ENCODE peak calls at places on chromosomes 2 and 18, in eight cellular contexts. Y is sigmoid colon, L is vagina, H is H1, U is transverse colon, N is HepG2, E is spleen, Q is stomach. D is an unnamed sample.

GRCh38 chr18:73235491-73235890 is 367.7 kb upstream of the NETO1 start:
- DNase-seq in L (no peak), E (no peak), Q (no peak), H (no peak), N (peak; percentile 2), Y (no peak), U (no peak), D (no peak)

GRCh38 chr18:59328683-59329082 is 10.2 kb upstream of the CPLX4 start:
- DNase-seq in U (no peak), E (no peak), L (no peak), H (no peak), Q (no peak), N (no peak), Y (no peak), D (no peak)

GRCh38 chr2:24048662-24049484 is 668 bp upstream of the FKBP1B start:
- DNase-seq in H (no peak), E (no peak), U (no peak), N (no peak), Y (no peak), Q (no peak), L (no peak), D (no peak)

GRCh38 chr2:236167297-236168109 is 683 bp downstream of the GBX2 start:
- DNase-seq in H (peak; percentile 73), Y (no peak), L (no peak), U (no peak), N (no peak), Q (no peak), E (peak; percentile 71), D (no peak)

GRCh38 chr2:55168221-55169154 is 63.6 kb downstream of the CLHC1 start:
- DNase-seq in N (peak; percentile 70), L (no peak), E (no peak), Y (peak; percentile 85), Q (peak; percentile 56), H (no peak), U (peak; percentile 54), D (peak; percentile 58)

GRCh38 chr2:104938226-104938941 is 84.5 kb downstream of the POU3F3 start:
- DNase-seq in H (no peak), L (no peak), E (no peak), Q (no peak), Y (no peak), U (no peak), N (no peak), D (no peak)

GRCh38 chr2:43009448-43009847 is 217.0 kb downstream of the ZFP36L2 start:
- DNase-seq in Y (no peak), L (no peak), Q (no peak), E (peak; percentile 1), U (no peak), N (no peak), H (no peak), D (no peak)

GRCh38 chr2:105327690-105328089 is 1.8 kb downstream of the TGFBRAP1 start:
- DNase-seq in U (no peak), H (no peak), L (no peak), Q (no peak), N (no peak), Y (no peak), E (no peak), D (no peak)

GRCh38 chr2:74849228-74849892 is 15.4 kb downstream of the HK2 start:
- DNase-seq in U (peak; percentile 64), E (peak; percentile 91), L (no peak), Q (peak; percentile 75), H (no peak), Y (no peak), N (no peak), D (peak; percentile 44)

GRCh38 chr18:21991081-21991534 is 178.3 kb upstream of the GATA6 start:
- DNase-seq in U (no peak), Y (no peak), Q (no peak), E (no peak), N (peak; percentile 81), H (no peak), L (no peak), D (no peak)

GRCh38 chr2:236918513-236918912 is 167.2 kb upstream of the COPS8 start:
- DNase-seq in U (no peak), H (no peak), Q (no peak), Y (no peak), N (no peak), E (no peak), L (no peak), D (no peak)

GRCh38 chr2:100619951-100620350 is 57.2 kb downstream of the PDCL3 start:
- DNase-seq in H (no peak), Q (no peak), U (no peak), Y (no peak), L (peak; percentile 34), E (peak; percentile 19), N (no peak), D (no peak)
- TF ChIP-seq POLR2AphosphoS5 in H (no peak), Q (no peak), U (no peak), Y (no peak), L (no peak), E (no peak), N (no peak), D (no peak)

GRCh38 chr2:69436594-69436936 is 670 bp downstream of the NFU1 start:
- DNase-seq in L (no peak), N (no peak), Y (no peak), Q (no peak), U (no peak), H (no peak), E (no peak), D (peak; percentile 8)

GRCh38 chr2:69434753-69435152 is 2.5 kb downstream of the NFU1 start:
- DNase-seq in N (no peak), H (no peak), E (no peak), L (no peak), Y (no peak), Q (no peak), U (no peak), D (no peak)

GRCh38 chr2:69437751-69438154 is 518 bp upstream of the NFU1 start:
- DNase-seq in N (no peak), L (no peak), U (peak; percentile 42), H (no peak), Q (peak; percentile 36), E (no peak), Y (peak; percentile 79), D (peak; percentile 60)

GRCh38 chr2:69438580-69438979 is 1.3 kb upstream of the NFU1 start:
- DNase-seq in N (no peak), Q (no peak), U (no peak), Y (no peak), E (no peak), L (no peak), H (no peak), D (no peak)

DNA sequence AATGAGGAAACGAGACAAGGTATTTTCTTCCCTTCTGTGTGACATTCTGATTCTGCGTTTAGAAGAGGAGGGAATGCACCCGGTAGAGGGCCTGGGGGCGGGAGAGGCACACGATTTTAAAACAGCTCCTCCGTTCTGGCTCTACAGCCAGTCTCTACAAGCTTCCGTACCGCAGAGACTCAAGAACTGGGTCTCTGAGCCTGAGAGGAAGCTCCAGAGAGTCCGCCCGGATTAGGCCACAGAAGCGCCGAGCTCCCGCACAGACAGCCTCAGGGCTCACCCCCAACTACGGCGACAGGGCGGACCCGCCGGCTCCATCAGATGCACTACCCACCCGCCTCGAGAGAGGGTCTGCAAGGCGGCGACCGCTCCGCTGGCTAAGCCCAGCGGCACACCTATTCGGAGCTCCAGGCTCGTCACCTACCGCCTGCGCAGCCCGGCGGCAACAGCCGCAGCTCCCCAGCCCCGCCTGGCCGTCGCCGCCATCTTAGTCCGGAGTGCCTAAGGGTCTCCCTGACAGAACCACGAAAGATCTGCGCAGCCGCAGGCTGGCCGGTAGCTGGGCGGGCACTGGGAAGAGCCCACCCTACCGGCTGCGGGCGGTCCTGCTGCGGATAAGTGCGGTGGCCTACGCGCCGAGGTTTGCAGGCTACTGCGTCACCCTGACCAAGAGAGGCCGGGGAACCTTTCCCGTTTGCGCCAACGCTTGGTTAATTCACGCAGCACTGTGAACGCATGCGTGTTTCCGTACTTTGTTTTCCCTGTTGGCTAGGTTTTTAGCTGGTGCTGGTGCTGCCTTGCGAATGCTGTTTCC is at the start of gene NFU1:
- DNase-seq in Y (peak; percentile 98), H (peak; percentile 92), E (peak; percentile 98), N (peak; percentile 95), U (peak; percentile 91), L (no peak), Q (peak; percentile 90), D (peak; percentile 83)
- TF ChIP-seq POLR2A in Y (peak; percentile 54), H (peak; percentile 93), E (peak; percentile 18), N (peak; percentile 96), U (peak; percentile 83), L (no peak), Q (no peak), D (peak; percentile 79)

GRCh38 chr2:240832205-240832727 is 12.2 kb upstream of the KIF1A start:
- DNase-seq in N (peak; percentile 85), L (no peak), Q (peak; percentile 93), H (peak; percentile 98), U (peak; percentile 94), E (peak; percentile 99), Y (peak; percentile 95), D (peak; percentile 85)
- H3K4me3 ChIP-seq in N (peak overlapping the region; percentile 57), L (peak overlapping the region; percentile 31), Q (peak overlapping the region; percentile 26), H (peak overlapping the region; percentile 53), U (peak overlapping the region; percentile 21), E (peak overlapping the region; percentile 59), Y (peak overlapping the region; percentile 16), D (peak overlapping the region; percentile 24)

GRCh38 chr2:217916504-217917254 is 86.1 kb downstream of the TNS1 start:
- DNase-seq in Q (no peak), U (no peak), Y (peak; percentile 82), E (no peak), N (no peak), H (no peak), L (no peak), D (no peak)
- TF ChIP-seq POLR2AphosphoS5 in Q (peak; percentile 21), U (no peak), Y (peak; percentile 38), E (peak; percentile 52), N (no peak), H (no peak), L (no peak), D (no peak)

DNA sequence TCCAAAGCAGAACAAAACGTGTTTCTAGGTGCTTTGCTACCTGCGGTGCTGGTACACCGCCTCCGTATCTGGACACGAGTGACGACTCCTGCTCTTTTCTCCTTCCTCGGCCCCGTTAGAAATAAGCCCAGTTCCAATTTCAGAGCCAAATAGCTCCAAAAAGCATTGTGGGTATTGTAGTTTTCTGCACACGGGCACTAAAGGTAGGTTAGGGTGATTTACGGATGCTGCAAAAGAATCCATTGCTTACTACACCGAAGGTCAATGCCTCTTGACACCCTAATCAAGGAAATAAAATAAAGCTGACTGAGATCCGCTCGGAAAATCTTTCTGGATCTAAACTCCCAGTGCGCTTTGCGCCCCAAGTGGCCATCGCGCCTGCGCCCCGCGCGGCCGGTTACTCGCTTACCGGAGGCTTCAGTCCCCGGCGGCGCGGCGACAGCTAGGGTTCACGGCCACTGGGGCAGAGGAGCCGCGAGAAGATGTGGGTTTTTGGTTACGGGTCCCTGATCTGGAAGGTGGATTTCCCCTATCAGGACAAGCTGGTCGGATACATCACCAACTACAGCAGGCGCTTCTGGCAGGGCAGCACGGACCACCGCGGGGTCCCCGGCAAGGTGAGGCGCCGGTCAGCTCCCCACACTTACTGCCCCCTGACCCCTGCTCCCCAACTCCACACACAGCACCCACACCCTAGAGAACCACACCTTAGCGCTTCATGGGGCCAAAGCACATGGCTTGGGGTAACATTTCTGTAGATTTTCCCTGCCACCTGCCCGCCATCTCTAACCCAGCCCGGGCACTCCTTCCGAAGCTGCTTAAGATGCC is at the start of gene CHAC2:
- DNase-seq in E (peak; percentile 97), N (peak; percentile 81), Y (peak; percentile 89), L (no peak), Q (peak; percentile 89), U (peak; percentile 90), H (peak; percentile 89), D (peak; percentile 76)
- TF ChIP-seq POLR2A in E (no peak), N (peak; percentile 57), Y (no peak), L (no peak), Q (no peak), U (peak; percentile 23), H (peak; percentile 93), D (peak; percentile 11)